ENCODE peak calls at places on chromosomes 16 and 17, in four cellular contexts. P is K562, Y is HL-60, I is GM12878. C is an unnamed sample.

GRCh38 chr17:27810902-27811557 is 10.7 kb upstream of the NOS2 start:
- DNase-seq in P (no peak), Y (no peak), I (no peak), C (no peak)

GRCh38 chr16:31010539-31010938 is at the start of gene STX1B:
- DNase-seq in P (peak), Y (no peak), I (no peak), C (no peak)

GRCh38 chr16:49788505-49788904 is 67.4 kb downstream of the ZNF423 start:
- DNase-seq in P (no peak), Y (no peak), I (no peak), C (no peak)

GRCh38 chr17:12519956-12520594 is 145.6 kb upstream of the MYOCD start:
- DNase-seq in P (no peak), Y (no peak), I (no peak), C (no peak)

GRCh38 chr17:7841309-7841621 is 7.2 kb downstream of the KDM6B start:
- DNase-seq in P (no peak), Y (no peak), I (no peak), C (no peak)

GRCh38 chr16:80992676-80993292 is 13.9 kb downstream of the CMC2 start:
- DNase-seq in P (no peak), Y (no peak), I (no peak), C (no peak)

GRCh38 chr17:61425682-61426481 is 26.2 kb downstream of the TBX2 start:
- DNase-seq in P (no peak), Y (no peak), I (no peak), C (no peak)

GRCh38 chr17:73064084-73064938 is 28.2 kb downstream of the SLC39A11 start:
- DNase-seq in P (no peak), Y (peak), I (no peak), C (no peak)

GRCh38 chr17:13273744-13274295 is 256.0 kb upstream of the ELAC2 start:
- DNase-seq in P (no peak), Y (no peak), I (no peak), C (no peak)

GRCh38 chr17:6387442-6387841 is 47.5 kb downstream of the AIPL1 start:
- DNase-seq in P (no peak), Y (no peak), I (no peak), C (no peak)

GRCh38 chr16:85624646-85625045 is 11.5 kb downstream of the GSE1 start:
- DNase-seq in P (no peak), Y (no peak), I (no peak), C (no peak)

GRCh38 chr16:30033270-30033669 is 2.2 kb upstream of the TLCD3B start:
- DNase-seq in P (peak), Y (no peak), I (no peak), C (no peak)

GRCh38 chr16:2751577-2752034 is 832 bp upstream of the SRRM2 start:
- DNase-seq in P (no peak), Y (no peak), I (no peak), C (peak)

GRCh38 chr16:27193300-27193990 is 9.9 kb upstream of the KDM8 start:
- DNase-seq in P (no peak), Y (no peak), I (no peak), C (no peak)

GRCh38 chr16:81513204-81514040 is 68.8 kb downstream of the CMIP start:
- DNase-seq in P (no peak), Y (no peak), I (no peak), C (peak)

GRCh38 chr17:5355416-5356129 is 63.9 kb downstream of the NUP88 start:
- DNase-seq in P (no peak), Y (no peak), I (no peak), C (no peak)

GRCh38 chr17:33874617-33875060 is 380.4 kb upstream of the CCL2 start:
- DNase-seq in P (peak), Y (peak), I (no peak), C (no peak)

GRCh38 chr16:48641770-48642169 is 31.8 kb upstream of the N4BP1 start:
- DNase-seq in P (no peak), Y (no peak), I (no peak), C (no peak)

GRCh38 chr17:234163-235047 is 53.0 kb upstream of the DOC2B start:
- DNase-seq in P (no peak), Y (no peak), I (no peak), C (no peak)

GRCh38 chr16:87780385-87780989 is 14.7 kb upstream of the KLHDC4 start:
- DNase-seq in P (peak), Y (peak), I (peak), C (no peak)

GRCh38 chr17:83012873-83013778 is 66.3 kb upstream of the METRNL start:
- DNase-seq in P (no peak), Y (no peak), I (no peak), C (peak)

GRCh38 chr17:63274156-63274555 is 171.9 kb downstream of the CYB561 start:
- DNase-seq in P (no peak), Y (no peak), I (no peak), C (no peak)

GRCh38 chr17:61809816-61810392 is 53.4 kb downstream of the BRIP1 start:
- DNase-seq in P (no peak), Y (peak), I (no peak), C (no peak)

GRCh38 chr17:40550608-40551007 is 14.7 kb downstream of the CCR7 start:
- DNase-seq in P (no peak), Y (no peak), I (no peak), C (no peak)

GRCh38 chr17:17170346-17170976 is 35.7 kb downstream of the PLD6 start:
- DNase-seq in P (no peak), Y (no peak), I (no peak), C (no peak)

GRCh38 chr17:67489273-67489672 is 112.2 kb downstream of the PITPNC1 start:
- DNase-seq in P (no peak), Y (no peak), I (no peak), C (no peak)

GRCh38 chr16:66304151-66304550 is 62.3 kb upstream of the CDH5 start:
- DNase-seq in P (no peak), Y (no peak), I (no peak), C (no peak)

GRCh38 chr17:63973930-63974593 is 1.3 kb upstream of the SCN4A start:
- DNase-seq in P (no peak), Y (no peak), I (no peak), C (no peak)

GRCh38 chr16:87563714-87564523 is 38.4 kb upstream of the JPH3 start:
- DNase-seq in P (no peak), Y (no peak), I (no peak), C (no peak)

GRCh38 chr16:9091867-9092281 is 430 bp downstream of the HAPSTR1 start:
- DNase-seq in P (no peak), Y (peak), I (no peak), C (peak)

GRCh38 chr16:65700599-65700998 is 578.7 kb upstream of the CDH11 start:
- DNase-seq in P (no peak), Y (no peak), I (no peak), C (no peak)

GRCh38 chr17:74493381-74493833 is 27.0 kb downstream of the CD300A start:
- DNase-seq in P (peak), Y (peak), I (peak), C (peak)

GRCh38 chr17:3512512-3513171 is 36.8 kb downstream of the ASPA start:
- DNase-seq in P (no peak), Y (no peak), I (no peak), C (no peak)

GRCh38 chr17:42428141-42428944 is 5.3 kb upstream of the CAVIN1 start:
- DNase-seq in P (peak), Y (peak), I (no peak), C (no peak)

GRCh38 chr17:75892556-75893224 is 4.1 kb downstream of the TRIM65 start:
- DNase-seq in P (no peak), Y (no peak), I (no peak), C (no peak)

GRCh38 chr16:84878770-84879169 is 59.0 kb downstream of the CRISPLD2 start:
- DNase-seq in P (no peak), Y (no peak), I (no peak), C (no peak)

GRCh38 chr17:5784791-5785190 is 200.5 kb upstream of the NLRP1 start:
- DNase-seq in P (no peak), Y (no peak), I (no peak), C (no peak)

GRCh38 chr16:70578035-70578434 is 54.4 kb downstream of the SF3B3 start:
- DNase-seq in P (no peak), Y (no peak), I (no peak), C (no peak)

GRCh38 chr16:89136931-89137330 is 34.6 kb upstream of the CDH15 start:
- DNase-seq in P (no peak), Y (no peak), I (no peak), C (no peak)

GRCh38 chr16:80288616-80289015 is 252.2 kb upstream of the DYNLRB2 start:
- DNase-seq in P (no peak), Y (no peak), I (no peak), C (no peak)

DNA sequence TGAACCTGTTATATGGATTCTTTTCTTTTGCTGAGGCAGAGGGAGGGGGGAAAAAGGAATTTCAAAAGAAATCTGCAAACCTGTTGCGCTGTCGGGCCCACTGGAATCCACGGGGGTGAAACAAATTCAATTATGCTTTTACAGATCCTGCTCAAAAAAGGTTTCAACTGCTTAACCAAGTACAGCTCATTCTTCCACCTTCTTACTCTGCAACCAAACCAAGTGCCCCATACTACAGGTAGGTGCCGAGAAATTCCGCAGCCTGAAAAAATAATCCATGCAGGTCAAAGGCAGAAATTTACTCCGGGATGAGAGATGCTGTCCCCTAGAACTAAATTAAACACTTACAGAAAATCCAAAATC is 416 bp downstream of the RNF43 start:
- DNase-seq in P (no peak), Y (no peak), I (no peak), C (no peak)
- TF ChIP-seq SPI1 in P (no peak), Y (no peak), I (no peak), C (no peak)

DNA sequence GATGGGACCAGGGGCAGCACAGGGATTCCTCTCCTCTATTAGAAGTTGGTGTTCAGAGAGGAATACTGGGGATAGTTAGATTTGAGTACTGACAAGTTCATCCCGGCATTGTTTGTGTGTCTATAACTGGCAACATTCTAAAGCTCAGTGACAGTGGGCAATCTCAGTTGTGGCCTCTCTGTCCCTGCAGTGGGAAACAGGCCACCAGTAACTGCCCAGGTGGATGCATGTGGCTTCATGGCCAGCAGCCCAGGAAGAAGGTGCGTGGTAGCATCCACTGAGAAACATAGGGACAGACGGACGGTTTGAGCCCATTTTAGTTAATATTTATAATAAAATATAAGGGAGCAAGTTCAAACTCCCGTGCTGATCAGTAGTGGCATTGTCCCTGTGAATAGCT is 51.5 kb downstream of the B9D1 start:
- DNase-seq in P (no peak), Y (no peak), I (no peak), C (no peak)
- TF ChIP-seq SPI1 in P (no peak), Y (no peak), I (no peak), C (no peak)

GRCh38 chr17:31631759-31632158 is 227.3 kb downstream of the COPRS start:
- DNase-seq in P (no peak), Y (no peak), I (no peak), C (no peak)
- TF ChIP-seq SPI1 in P (no peak), Y (no peak), I (no peak), C (no peak)

GRCh38 chr16:1429631-1430030 is 1.2 kb upstream of the PERCC1 start:
- DNase-seq in P (no peak), Y (no peak), I (no peak), C (no peak)

GRCh38 chr16:1427473-1428461 is 3.1 kb upstream of the PERCC1 start:
- DNase-seq in P (no peak), Y (no peak), I (no peak), C (no peak)

GRCh38 chr16:1426734-1427451 is 4.0 kb upstream of the PERCC1 start:
- DNase-seq in P (no peak), Y (no peak), I (no peak), C (no peak)

GRCh38 chr16:1429026-1429425 is 1.9 kb upstream of the PERCC1 start:
- DNase-seq in P (no peak), Y (no peak), I (no peak), C (no peak)

GRCh38 chr16:1428511-1428910 is 2.4 kb upstream of the PERCC1 start:
- DNase-seq in P (peak), Y (peak), I (no peak), C (peak)
- TF ChIP-seq SPI1 in P (no peak), Y (no peak), I (no peak), C (no peak)

DNA sequence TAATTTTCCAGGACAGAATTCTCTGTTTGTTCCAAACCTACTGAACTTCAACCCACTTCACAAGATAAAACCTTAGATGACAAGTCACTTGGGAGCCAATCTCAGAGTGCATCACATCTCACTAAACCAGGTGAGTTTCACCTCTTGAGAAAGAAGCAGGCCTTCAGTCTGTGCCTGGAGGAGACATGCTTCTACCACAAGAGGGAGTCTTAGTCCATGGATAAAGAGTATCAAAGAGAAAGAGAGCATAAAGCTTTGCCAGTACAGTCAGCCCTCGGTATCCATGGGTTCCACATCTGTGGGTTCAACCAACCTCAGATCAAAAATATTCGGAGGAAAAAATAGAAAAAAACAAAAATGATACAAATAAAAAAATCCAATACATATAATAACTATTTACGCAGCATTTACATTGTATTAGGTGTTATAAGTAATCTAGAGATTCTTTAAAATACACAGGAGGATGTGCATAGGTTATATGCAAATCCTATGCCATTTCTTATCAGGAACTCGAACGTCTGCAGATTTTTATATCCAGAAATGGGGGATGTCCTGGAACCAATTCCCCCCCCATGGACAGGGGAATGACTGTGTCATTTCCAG is 37.7 kb downstream of the DUSP14 start:
- DNase-seq in P (peak), Y (peak), I (no peak), C (no peak)
- TF ChIP-seq SPI1 in P (no peak), Y (no peak), I (no peak), C (no peak)

GRCh38 chr17:43983515-43984411 is 20.7 kb upstream of the NAGS start:
- DNase-seq in P (peak), Y (no peak), I (no peak), C (no peak)

GRCh38 chr17:43986225-43986981 is 18.0 kb upstream of the NAGS start:
- DNase-seq in P (no peak), Y (no peak), I (no peak), C (no peak)

GRCh38 chr17:43983196-43983514 is 21.3 kb upstream of the NAGS start:
- DNase-seq in P (peak), Y (no peak), I (no peak), C (no peak)

GRCh38 chr17:43982171-43982570 is 22.3 kb upstream of the NAGS start:
- DNase-seq in P (no peak), Y (no peak), I (no peak), C (no peak)

DNA sequence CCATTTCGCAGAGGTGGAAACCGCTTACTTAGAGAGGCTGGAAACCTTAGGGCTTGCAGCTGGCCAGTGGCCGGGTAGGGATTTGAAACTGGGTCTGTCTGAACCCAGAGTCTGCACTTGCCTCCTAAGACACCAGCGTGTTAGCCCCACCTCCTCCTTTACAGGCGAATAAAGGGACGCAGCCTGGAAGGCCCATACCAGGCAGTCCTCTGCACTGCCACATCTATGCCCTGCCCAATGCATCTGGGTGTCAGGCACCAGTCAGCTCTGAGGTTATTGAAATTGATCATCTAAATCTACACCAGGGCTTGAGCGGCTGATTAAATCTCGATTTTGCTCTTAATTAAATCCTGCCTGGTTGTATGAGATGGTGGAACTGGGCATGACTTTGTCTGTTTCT is 19.9 kb upstream of the NAGS start:
- DNase-seq in P (no peak), Y (no peak), I (no peak), C (no peak)
- TF ChIP-seq SPI1 in P (no peak), Y (no peak), I (no peak), C (no peak)

C was measured in GM12891.